ENCODE peak calls at places on chromosomes 2 and 18, in seven cellular contexts. One of them, this sample, is unnamed.

GRCh38 chr2:97645112-97645699 is 656 bp upstream of the COX5B start:
- DNase-seq in K562: peak; percentile 40
- DNase-seq in H1: no peak
- DNase-seq in WTC11: no peak
- DNase-seq in HepG2: no peak
- DNase-seq in IMR-90: no peak
- DNase-seq in A549: no peak
- DNase-seq in this sample: peak; percentile 47

GRCh38 chr2:74383254-74383653 is 3.1 kb upstream of the DCTN1 start:
- DNase-seq in A549: no peak
- DNase-seq in WTC11: no peak
- DNase-seq in K562: no peak
- DNase-seq in H1: no peak
- DNase-seq in HepG2: peak; percentile 66
- DNase-seq in IMR-90: peak; percentile 86
- DNase-seq in this sample: no peak

GRCh38 chr2:240646900-240647502 is 21.7 kb downstream of the GPR35 start:
- DNase-seq in HepG2: no peak
- DNase-seq in A549: no peak
- DNase-seq in K562: no peak
- DNase-seq in WTC11: no peak
- DNase-seq in IMR-90: no peak
- DNase-seq in H1: no peak
- DNase-seq in this sample: peak; percentile 20

GRCh38 chr2:181790716-181791649 is 100.5 kb upstream of the ITPRID2 start:
- DNase-seq in H1: no peak
- DNase-seq in A549: peak; percentile 68
- DNase-seq in IMR-90: peak; percentile 99
- DNase-seq in WTC11: no peak
- DNase-seq in K562: peak; percentile 26
- DNase-seq in HepG2: peak; percentile 88
- DNase-seq in this sample: no peak

GRCh38 chr2:43985359-43985758 is 10.4 kb downstream of the LRPPRC start:
- DNase-seq in H1: no peak
- DNase-seq in WTC11: no peak
- DNase-seq in HepG2: no peak
- DNase-seq in IMR-90: no peak
- DNase-seq in A549: no peak
- DNase-seq in K562: no peak
- DNase-seq in this sample: no peak

GRCh38 chr2:238476258-238476657 is 49.5 kb downstream of the ASB1 start:
- DNase-seq in A549: no peak
- DNase-seq in HepG2: no peak
- DNase-seq in IMR-90: no peak
- DNase-seq in WTC11: no peak
- DNase-seq in H1: no peak
- DNase-seq in K562: no peak
- DNase-seq in this sample: no peak

GRCh38 chr2:189369566-189369965 is 71.7 kb upstream of the WDR75 start:
- DNase-seq in K562: no peak
- DNase-seq in H1: no peak
- DNase-seq in HepG2: no peak
- DNase-seq in A549: peak; percentile 6
- DNase-seq in IMR-90: peak; percentile 72
- DNase-seq in WTC11: no peak
- DNase-seq in this sample: no peak

GRCh38 chr2:113907297-113907696 is 17.4 kb downstream of the ACTR3 start:
- DNase-seq in H1: no peak
- DNase-seq in K562: no peak
- DNase-seq in HepG2: no peak
- DNase-seq in A549: no peak
- DNase-seq in IMR-90: no peak
- DNase-seq in WTC11: no peak
- DNase-seq in this sample: no peak

GRCh38 chr2:219406861-219407230 is 11.3 kb upstream of the DES start:
- DNase-seq in K562: no peak
- DNase-seq in WTC11: no peak
- DNase-seq in IMR-90: peak; percentile 97
- DNase-seq in A549: no peak
- DNase-seq in H1: no peak
- DNase-seq in HepG2: no peak
- DNase-seq in this sample: no peak

GRCh38 chr18:49967171-49967570 is 153.8 kb upstream of the ACAA2 start:
- DNase-seq in A549: peak; percentile 15
- DNase-seq in K562: no peak
- DNase-seq in HepG2: peak; percentile 93
- DNase-seq in H1: no peak
- DNase-seq in WTC11: no peak
- DNase-seq in IMR-90: no peak
- DNase-seq in this sample: no peak

GRCh38 chr2:114642371-114642770 is 199.9 kb downstream of the DPP10 start:
- DNase-seq in HepG2: no peak
- DNase-seq in IMR-90: no peak
- DNase-seq in WTC11: no peak
- DNase-seq in H1: no peak
- DNase-seq in A549: no peak
- DNase-seq in K562: no peak
- DNase-seq in this sample: no peak

GRCh38 chr2:28280576-28280975 is 112.1 kb upstream of the FOSL2 start:
- DNase-seq in K562: no peak
- DNase-seq in HepG2: no peak
- DNase-seq in H1: no peak
- DNase-seq in A549: no peak
- DNase-seq in IMR-90: no peak
- DNase-seq in WTC11: no peak
- DNase-seq in this sample: no peak

GRCh38 chr18:27227721-27228120 is 42.6 kb upstream of the CHST9 start:
- DNase-seq in H1: no peak
- DNase-seq in IMR-90: no peak
- DNase-seq in A549: no peak
- DNase-seq in HepG2: no peak
- DNase-seq in WTC11: no peak
- DNase-seq in K562: no peak
- DNase-seq in this sample: no peak

GRCh38 chr2:200335657-200336056 is 29.2 kb downstream of the SPATS2L start:
- DNase-seq in K562: no peak
- DNase-seq in HepG2: peak; percentile 31
- DNase-seq in IMR-90: no peak
- DNase-seq in WTC11: no peak
- DNase-seq in H1: no peak
- DNase-seq in A549: peak; percentile 11
- DNase-seq in this sample: no peak

DNA sequence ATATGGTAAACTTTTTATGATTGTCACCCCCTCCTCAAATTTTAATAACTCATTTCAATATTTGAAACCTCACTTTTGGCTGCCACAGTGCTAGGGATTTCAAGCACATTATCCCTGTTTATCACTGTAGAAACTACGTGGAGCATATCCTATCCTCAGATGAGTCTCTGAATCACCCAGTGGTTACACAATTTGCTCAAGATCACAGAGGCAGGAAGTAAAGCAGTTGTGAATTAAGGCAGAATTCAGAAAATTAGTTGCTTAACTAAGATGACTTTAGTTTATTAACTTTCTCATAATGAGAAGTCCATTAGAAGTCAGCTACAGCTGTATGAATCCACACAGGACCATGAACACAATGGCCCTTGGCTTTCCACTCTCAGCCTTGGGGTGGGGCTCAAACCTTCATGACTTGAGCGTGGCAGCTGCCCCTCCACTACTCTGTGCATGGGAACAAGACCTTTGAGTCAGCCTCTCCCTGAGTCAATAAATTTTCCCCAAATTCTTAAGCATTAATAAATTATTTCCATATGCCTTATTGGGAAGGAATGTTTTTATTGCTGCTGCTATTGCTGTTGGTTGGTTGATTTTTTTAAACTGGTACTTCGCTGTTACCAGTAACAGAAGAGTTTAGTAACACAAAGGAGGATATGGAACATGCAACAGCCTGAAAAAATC is 369.0 kb downstream of the CBLN2 start:
- DNase-seq in H1: no peak
- DNase-seq in HepG2: no peak
- DNase-seq in A549: no peak
- DNase-seq in WTC11: no peak
- DNase-seq in K562: no peak
- DNase-seq in IMR-90: no peak
- DNase-seq in this sample: no peak
- TF ChIP-seq USF2 in H1: no peak
- TF ChIP-seq USF2 in HepG2: no peak
- TF ChIP-seq USF2 in A549: no peak
- TF ChIP-seq USF2 in WTC11: no peak
- TF ChIP-seq USF2 in K562: no peak
- TF ChIP-seq USF2 in IMR-90: no peak
- TF ChIP-seq USF2 in this sample: no peak

GRCh38 chr2:230850358-230850658 is 14.4 kb upstream of the ITM2C start:
- DNase-seq in A549: no peak
- DNase-seq in WTC11: no peak
- DNase-seq in HepG2: no peak
- DNase-seq in K562: no peak
- DNase-seq in IMR-90: no peak
- DNase-seq in H1: no peak
- DNase-seq in this sample: no peak

GRCh38 chr2:230852113-230852512 is 12.6 kb upstream of the ITM2C start:
- DNase-seq in H1: no peak
- DNase-seq in HepG2: no peak
- DNase-seq in WTC11: no peak
- DNase-seq in K562: no peak
- DNase-seq in IMR-90: no peak
- DNase-seq in A549: no peak
- DNase-seq in this sample: no peak

GRCh38 chr2:230847883-230848388 is 16.8 kb upstream of the ITM2C start:
- DNase-seq in WTC11: peak; percentile 97
- DNase-seq in H1: peak; percentile 84
- DNase-seq in IMR-90: peak; percentile 77
- DNase-seq in A549: peak; percentile 76
- DNase-seq in K562: peak; percentile 80
- DNase-seq in HepG2: peak; percentile 70
- DNase-seq in this sample: peak; percentile 89

GRCh38 chr2:230846360-230846759 is 18.4 kb upstream of the ITM2C start:
- DNase-seq in H1: no peak
- DNase-seq in K562: no peak
- DNase-seq in WTC11: no peak
- DNase-seq in A549: no peak
- DNase-seq in HepG2: no peak
- DNase-seq in IMR-90: no peak
- DNase-seq in this sample: no peak

DNA sequence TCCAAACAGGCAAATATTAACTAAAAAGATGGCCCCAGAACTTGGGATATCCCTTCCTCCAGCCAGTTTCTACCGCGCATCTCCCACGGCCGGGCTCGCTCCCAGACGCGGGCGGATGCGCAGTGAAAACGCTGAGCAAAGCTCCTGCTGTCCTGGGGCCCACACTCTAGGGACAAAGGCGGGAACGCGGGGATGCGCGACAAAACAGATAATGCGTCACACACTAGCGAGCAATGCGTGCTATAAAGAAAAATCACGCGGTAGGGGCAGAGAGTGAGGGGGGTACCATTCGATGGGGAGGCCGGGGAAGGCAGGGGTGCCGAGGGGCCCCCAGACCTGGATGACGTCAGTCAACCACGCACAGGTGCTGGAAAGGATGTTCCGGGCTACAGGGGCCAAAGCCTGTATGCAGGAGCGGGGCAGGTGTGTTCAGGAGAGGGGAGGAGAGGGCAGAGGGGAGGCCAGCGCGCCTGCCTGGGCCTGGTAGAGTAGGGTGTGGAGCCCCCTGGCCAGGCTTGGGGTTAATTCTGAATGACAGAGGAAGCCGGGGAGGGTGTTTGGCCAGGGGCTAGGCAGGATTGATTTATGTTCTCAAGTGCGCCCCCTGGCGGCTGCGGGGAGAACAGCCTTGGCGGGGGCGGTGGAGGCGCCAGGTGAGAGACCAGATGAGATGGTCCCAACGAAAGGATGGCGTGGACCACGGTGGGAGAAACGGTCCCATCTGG is 14.9 kb upstream of the ITM2C start:
- DNase-seq in A549: peak; percentile 66
- DNase-seq in IMR-90: no peak
- DNase-seq in HepG2: peak; percentile 40
- DNase-seq in H1: peak; percentile 58
- DNase-seq in WTC11: peak; percentile 95
- DNase-seq in K562: peak; percentile 69
- DNase-seq in this sample: no peak
- TF ChIP-seq USF2 in A549: no peak
- TF ChIP-seq USF2 in IMR-90: no peak
- TF ChIP-seq USF2 in HepG2: no peak
- TF ChIP-seq USF2 in H1: no peak
- TF ChIP-seq USF2 in WTC11: no peak
- TF ChIP-seq USF2 in K562: no peak
- TF ChIP-seq USF2 in this sample: no peak

GRCh38 chr2:67930156-67930555 is 132.6 kb downstream of the C1D start:
- DNase-seq in A549: no peak
- DNase-seq in K562: no peak
- DNase-seq in IMR-90: no peak
- DNase-seq in WTC11: peak; percentile 72
- DNase-seq in HepG2: no peak
- DNase-seq in H1: peak; percentile 78
- DNase-seq in this sample: no peak
- TF ChIP-seq USF2 in A549: no peak
- TF ChIP-seq USF2 in K562: no peak
- TF ChIP-seq USF2 in IMR-90: no peak
- TF ChIP-seq USF2 in WTC11: no peak
- TF ChIP-seq USF2 in HepG2: no peak
- TF ChIP-seq USF2 in H1: no peak
- TF ChIP-seq USF2 in this sample: no peak

DNA sequence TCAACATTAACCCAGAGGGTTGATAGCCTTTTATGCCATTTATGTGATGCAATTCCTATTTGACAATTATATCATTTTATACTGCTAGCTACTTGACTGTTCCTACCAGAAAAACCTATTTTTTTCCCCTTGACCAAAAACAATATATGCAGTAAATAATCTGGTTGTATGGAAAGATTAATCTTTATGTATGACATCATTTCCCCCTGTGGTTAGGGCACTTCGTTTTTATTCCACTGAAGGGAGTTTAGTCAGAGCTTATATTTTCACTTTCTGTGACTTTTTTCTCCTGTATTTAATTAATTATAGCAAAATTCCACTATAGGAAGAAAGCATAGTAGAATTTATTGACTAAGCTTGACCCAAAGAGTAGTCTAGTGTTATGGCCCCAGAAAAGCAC is 107.6 kb downstream of the HAUS1 start:
- DNase-seq in HepG2: no peak
- DNase-seq in K562: no peak
- DNase-seq in H1: no peak
- DNase-seq in A549: no peak
- DNase-seq in WTC11: no peak
- DNase-seq in IMR-90: peak; percentile 66
- DNase-seq in this sample: no peak
- TF ChIP-seq USF2 in HepG2: no peak
- TF ChIP-seq USF2 in K562: no peak
- TF ChIP-seq USF2 in H1: no peak
- TF ChIP-seq USF2 in A549: no peak
- TF ChIP-seq USF2 in WTC11: no peak
- TF ChIP-seq USF2 in IMR-90: no peak
- TF ChIP-seq USF2 in this sample: no peak

GRCh38 chr2:164479460-164479859 is 141.8 kb downstream of the GRB14 start:
- DNase-seq in IMR-90: peak; percentile 22
- DNase-seq in HepG2: peak; percentile 43
- DNase-seq in H1: no peak
- DNase-seq in K562: no peak
- DNase-seq in WTC11: peak; percentile 57
- DNase-seq in A549: no peak
- DNase-seq in this sample: peak; percentile 22
- TF ChIP-seq USF2 in IMR-90: no peak
- TF ChIP-seq USF2 in HepG2: no peak
- TF ChIP-seq USF2 in H1: no peak
- TF ChIP-seq USF2 in K562: no peak
- TF ChIP-seq USF2 in WTC11: no peak
- TF ChIP-seq USF2 in A549: no peak
- TF ChIP-seq USF2 in this sample: no peak

This sample was measured in SK-N-SH.